ENCODE peak calls at places on chromosome 6, in five cellular contexts. X, W, Q, R and F are unnamed samples.

GRCh38 chr6:4599924-4600323 is 176.3 kb upstream of the CDYL start:
- DNase-seq in X (no peak), W (no peak), Q (peak), R (peak), F (peak)

GRCh38 chr6:96792791-96793190 is 44.5 kb downstream of the GPR63 start:
- DNase-seq in W (no peak), Q (no peak), X (no peak), R (no peak), F (no peak)

GRCh38 chr6:130796313-130796905 is 30.8 kb upstream of the SMLR1 start:
- DNase-seq in R (peak), X (no peak), W (no peak), Q (peak), F (peak)

GRCh38 chr6:137970368-137970767 is 103.3 kb downstream of the TNFAIP3 start:
- DNase-seq in W (no peak), Q (no peak), X (no peak), R (no peak), F (no peak)

GRCh38 chr6:137853569-137854213 is 13.4 kb upstream of the TNFAIP3 start:
- DNase-seq in Q (no peak), R (peak), W (no peak), X (no peak), F (peak)

GRCh38 chr6:159023893-159024292 is 20.9 kb downstream of the TAGAP start:
- DNase-seq in W (no peak), Q (no peak), R (no peak), X (no peak), F (no peak)

GRCh38 chr6:22320750-22321149 is 23.9 kb upstream of the PRL start:
- DNase-seq in W (no peak), Q (peak), X (no peak), R (peak), F (peak)

GRCh38 chr6:31170600-31170881 is at the start of gene POU5F1:
- DNase-seq in Q (no peak), X (no peak), R (no peak), W (no peak), F (no peak)

GRCh38 chr6:70479236-70479635 is 65.9 kb downstream of the FAM135A start:
- DNase-seq in W (no peak), X (no peak), Q (no peak), R (peak), F (peak)

GRCh38 chr6:30463651-30464618 is 25.4 kb upstream of the HLA-E start:
- DNase-seq in Q (peak), W (peak), X (no peak), R (peak), F (peak)